ENCODE peak calls at places on chromosomes 12 and 14, in ten cellular contexts. W, D, P, C, X, Z, R, L, A and E are unnamed samples.
A peak's percentile ranks its signal among the peaks of the same experiment; 100 is the strongest.

GRCh38 chr14:93201155-93201704 is 5.6 kb downstream of the GON7 start:
- DNase-seq in W (no peak), D (no peak), P (no peak), C (no peak), X (no peak), Z (no peak), R (no peak), L (no peak), A (no peak), E (no peak)

GRCh38 chr12:110577717-110578521 is 5.2 kb downstream of the PPTC7 start:
- DNase-seq in W (peak; percentile 48), D (no peak), P (peak; percentile 99), C (no peak), X (no peak), Z (no peak), R (peak; percentile 41), L (peak; percentile 37), A (peak; percentile 94), E (peak; percentile 42)

GRCh38 chr12:70190252-70191010 is 52.8 kb upstream of the CNOT2 start:
- DNase-seq in W (no peak), D (no peak), P (peak; percentile 59), C (no peak), X (no peak), Z (no peak), R (no peak), L (peak; percentile 10), A (peak; percentile 46), E (no peak)

GRCh38 chr12:32756476-32757158 is 920 bp upstream of the YARS2 start:
- DNase-seq in W (no peak), D (no peak), P (peak; percentile 55), C (no peak), X (no peak), Z (no peak), R (no peak), L (no peak), A (no peak), E (no peak)

GRCh38 chr14:30223966-30224365 is 296.3 kb upstream of the PRKD1 start:
- DNase-seq in W (no peak), D (peak; percentile 83), P (no peak), C (no peak), X (no peak), Z (no peak), R (no peak), L (no peak), A (no peak), E (no peak)

GRCh38 chr12:4169522-4169921 is 104.0 kb upstream of the CCND2 start:
- DNase-seq in W (no peak), D (no peak), P (no peak), C (no peak), X (peak; percentile 44), Z (no peak), R (no peak), L (no peak), A (no peak), E (no peak)

GRCh38 chr14:97917169-97917568 is 1120.0 kb downstream of the VRK1 start:
- DNase-seq in W (no peak), D (no peak), P (no peak), C (no peak), X (no peak), Z (no peak), R (no peak), L (no peak), A (no peak), E (no peak)

GRCh38 chr12:108532061-108532848 is 17.2 kb downstream of the FICD start:
- DNase-seq in W (no peak), D (no peak), P (no peak), C (no peak), X (no peak), Z (no peak), R (no peak), L (no peak), A (no peak), E (no peak)

GRCh38 chr14:105951399-105951798 is 425.0 kb downstream of the TMEM121 start:
- DNase-seq in W (no peak), D (no peak), P (no peak), C (no peak), X (no peak), Z (no peak), R (no peak), L (no peak), A (no peak), E (no peak)

GRCh38 chr14:105943973-105944602 is 417.7 kb downstream of the TMEM121 start:
- DNase-seq in W (no peak), D (no peak), P (no peak), C (no peak), X (no peak), Z (no peak), R (no peak), L (no peak), A (no peak), E (no peak)

GRCh38 chr14:105945891-105946290 is 419.5 kb downstream of the TMEM121 start:
- DNase-seq in W (peak; percentile 8), D (no peak), P (peak; percentile 11), C (no peak), X (no peak), Z (no peak), R (peak; percentile 38), L (no peak), A (no peak), E (no peak)

GRCh38 chr14:105944632-105945610 is 418.5 kb downstream of the TMEM121 start:
- DNase-seq in W (peak; percentile 70), D (peak; percentile 63), P (peak; percentile 73), C (peak; percentile 81), X (peak; percentile 71), Z (peak; percentile 62), R (peak; percentile 72), L (peak; percentile 68), A (peak; percentile 9), E (peak; percentile 77)

DNA sequence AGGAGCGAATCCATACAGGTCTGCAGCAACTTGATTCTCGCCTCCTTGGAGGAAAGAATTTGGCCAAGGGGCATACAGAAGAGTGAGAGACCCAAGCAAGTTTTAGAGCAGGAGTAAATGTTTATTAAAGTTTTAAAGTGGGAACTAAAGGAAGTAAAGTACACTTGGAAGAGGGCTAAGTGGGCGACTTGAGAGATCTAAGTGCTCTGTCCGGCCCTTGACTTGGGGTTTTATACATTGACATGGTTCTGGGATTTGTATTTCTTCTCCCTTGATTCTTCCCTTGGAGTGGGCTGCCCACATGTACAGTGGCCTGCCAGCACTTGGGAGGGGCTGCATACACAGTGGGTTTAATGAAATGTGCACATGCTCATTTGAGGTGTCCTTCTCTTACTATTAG is 421.2 kb downstream of the TMEM121 start:
- DNase-seq in W (no peak), D (no peak), P (no peak), C (no peak), X (no peak), Z (no peak), R (no peak), L (no peak), A (no peak), E (no peak)
- H3K9me3 ChIP-seq in W (no peaks in the 10 kb centered on the region), D (no peaks in the 10 kb centered on the region), P (no peaks in the 10 kb centered on the region), C (no peaks in the 10 kb centered on the region), X (no peaks in the 10 kb centered on the region), Z (no peaks in the 10 kb centered on the region), R (no peaks in the 10 kb centered on the region), L (peaks cover 47% of the 10 kb centered on the region), A (no peaks in the 10 kb centered on the region), E (no peaks in the 10 kb centered on the region)

DNA sequence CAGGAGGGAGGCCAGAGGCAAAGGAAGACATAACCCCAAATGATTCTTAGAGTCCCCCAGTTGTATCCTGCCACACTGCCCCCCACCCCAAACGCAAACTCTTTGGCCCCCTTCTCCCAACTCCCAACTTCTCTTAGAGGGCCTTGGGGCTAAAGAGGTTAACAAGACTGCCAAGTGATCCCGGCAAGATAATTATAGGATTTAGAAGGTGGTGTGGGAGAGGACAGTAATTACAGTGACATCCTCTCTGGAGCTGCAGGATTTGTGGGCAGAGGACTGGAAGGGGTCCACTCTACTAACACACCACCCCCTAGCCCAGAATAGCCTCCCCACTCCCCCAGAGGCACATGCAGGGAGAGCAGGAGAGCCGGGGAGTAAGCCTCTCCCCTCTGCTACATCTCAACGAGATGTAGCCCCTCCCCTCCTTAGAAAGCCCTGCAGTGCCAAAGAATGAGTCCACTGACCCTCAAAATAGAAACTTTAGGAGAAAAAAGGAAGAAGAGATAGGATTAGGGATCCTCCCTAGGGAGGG is 5.3 kb upstream of the GDF11 start:
- DNase-seq in W (no peak), D (no peak), P (no peak), C (no peak), X (no peak), Z (no peak), R (no peak), L (no peak), A (peak; percentile 34), E (no peak)
- H3K4me3 ChIP-seq in W (no peak overlapping the region), D (peak overlapping the region; percentile 67), P (no peak overlapping the region), C (peak overlapping the region; percentile 67), X (no peak overlapping the region), Z (peak overlapping the region; percentile 95), R (no peak overlapping the region), L (no peak overlapping the region), A (peak overlapping the region; percentile 98), E (no peak overlapping the region)

GRCh38 chr12:29595071-29595755 is 97.7 kb upstream of the OVCH1 start:
- DNase-seq in W (no peak), D (no peak), P (no peak), C (no peak), X (no peak), Z (no peak), R (no peak), L (no peak), A (no peak), E (no peak)

GRCh38 chr12:29593001-29593400 is 95.5 kb upstream of the OVCH1 start:
- DNase-seq in W (no peak), D (no peak), P (no peak), C (no peak), X (no peak), Z (no peak), R (no peak), L (no peak), A (no peak), E (no peak)

GRCh38 chr12:29591140-29592020 is 93.9 kb upstream of the OVCH1 start:
- DNase-seq in W (peak; percentile 12), D (no peak), P (no peak), C (no peak), X (no peak), Z (no peak), R (no peak), L (no peak), A (peak; percentile 69), E (no peak)

GRCh38 chr12:29589852-29590251 is 92.4 kb upstream of the OVCH1 start:
- DNase-seq in W (no peak), D (no peak), P (no peak), C (no peak), X (no peak), Z (no peak), R (no peak), L (no peak), A (no peak), E (no peak)

DNA sequence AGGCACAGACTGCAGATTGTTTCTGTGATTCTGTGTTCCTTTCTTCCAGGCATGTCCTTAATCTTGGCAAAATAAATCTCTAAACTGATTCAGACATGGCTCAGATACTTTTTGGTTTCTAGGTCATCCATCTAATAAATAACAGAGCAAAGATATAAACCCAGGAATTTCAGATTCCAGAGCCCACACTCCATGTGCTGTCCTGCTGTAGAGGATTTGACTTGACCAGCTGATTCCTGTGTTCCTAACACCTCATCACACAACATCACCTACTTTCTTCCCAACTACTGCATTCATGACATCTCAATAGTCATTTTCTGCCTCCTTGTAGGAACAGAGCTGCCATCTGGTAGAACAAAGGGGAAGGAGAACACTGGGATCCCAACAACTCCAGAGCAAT is 91.8 kb upstream of the OVCH1 start:
- DNase-seq in W (no peak), D (no peak), P (no peak), C (no peak), X (no peak), Z (no peak), R (no peak), L (no peak), A (no peak), E (no peak)
- H3K9me3 ChIP-seq in W (no peaks in the 10 kb centered on the region), D (no peaks in the 10 kb centered on the region), P (no peaks in the 10 kb centered on the region), C (no peaks in the 10 kb centered on the region), X (no peaks in the 10 kb centered on the region), Z (no peaks in the 10 kb centered on the region), R (no peaks in the 10 kb centered on the region), L (no peaks in the 10 kb centered on the region), A (no peaks in the 10 kb centered on the region), E (no peaks in the 10 kb centered on the region)

GRCh38 chr12:75101805-75102204 is 107.8 kb downstream of the KCNC2 start:
- DNase-seq in W (no peak), D (no peak), P (no peak), C (no peak), X (no peak), Z (no peak), R (no peak), L (no peak), A (no peak), E (no peak)
- H3K4me3 ChIP-seq in W (no peak overlapping the region), D (no peak overlapping the region), P (no peak overlapping the region), C (no peak overlapping the region), X (no peak overlapping the region), Z (no peak overlapping the region), R (no peak overlapping the region), L (no peak overlapping the region), A (no peak overlapping the region), E (no peak overlapping the region)